ENCODE peak calls at places on chromosomes 12 and 14, in eight cellular contexts. V is tibial nerve; T is lower lobe of right lung; Q is tibial artery; M is effector memory CD4-positive, alpha-beta T cell; E is stomach; Z is left lung; K is right cardiac atrium. B is an unnamed sample. For H3K27me3, the result is how much of the 10 kb centered on the place peaks cover.

GRCh38 chr14:104878582-104878981 is 13.5 kb downstream of the CEP170B start:
- DNase-seq in K (peak), M (no peak), E (no peak), V (no peak), Q (no peak), T (peak), Z (peak), B (no peak)

GRCh38 chr14:91714805-91715204 is 17.1 kb downstream of the CATSPERB start:
- DNase-seq in Z (no peak), T (no peak), V (no peak), K (no peak), E (no peak), Q (no peak), M (no peak), B (no peak)

GRCh38 chr12:91910871-91911388 is 234.7 kb downstream of the BTG1 start:
- DNase-seq in K (no peak), M (no peak), T (no peak), V (no peak), E (no peak), Z (no peak), Q (no peak), B (no peak)

GRCh38 chr12:82757059-82757458 is 70.4 kb downstream of the TMTC2 start:
- DNase-seq in E (no peak), K (no peak), V (no peak), M (no peak), Q (no peak), Z (no peak), T (no peak), B (no peak)

GRCh38 chr12:18955594-18955993 is 173.9 kb upstream of the PLEKHA5 start:
- DNase-seq in T (no peak), Z (no peak), Q (no peak), E (no peak), K (no peak), M (no peak), V (no peak), B (no peak)

GRCh38 chr14:55348766-55349453 is 62.7 kb downstream of the ATG14 start:
- DNase-seq in T (no peak), Z (no peak), V (no peak), Q (no peak), K (no peak), M (no peak), E (no peak), B (no peak)

GRCh38 chr12:126258190-126258589 is 1193.0 kb downstream of the AACS start:
- DNase-seq in E (no peak), M (no peak), T (no peak), Q (no peak), V (no peak), K (no peak), Z (no peak), B (no peak)

GRCh38 chr14:101549154-101549553 is 12.1 kb upstream of the DIO3 start:
- DNase-seq in T (no peak), V (no peak), Z (peak), K (peak), Q (no peak), M (no peak), E (no peak), B (no peak)

GRCh38 chr12:46470039-46470627 is 97.6 kb upstream of the SLC38A2 start:
- DNase-seq in Z (no peak), Q (no peak), T (no peak), E (no peak), K (no peak), V (no peak), M (no peak), B (no peak)

GRCh38 chr14:59484611-59485174 is 376 bp downstream of the JKAMP start:
- DNase-seq in E (no peak), K (no peak), T (no peak), M (no peak), Z (no peak), V (no peak), Q (no peak), B (no peak)

GRCh38 chr12:122004633-122005071 is 17.0 kb upstream of the BCL7A start:
- DNase-seq in K (no peak), T (peak), V (no peak), M (no peak), Z (no peak), E (no peak), Q (no peak), B (peak)

GRCh38 chr12:25424186-25424854 is 128.8 kb downstream of the LMNTD1 start:
- DNase-seq in V (no peak), T (no peak), Q (no peak), Z (no peak), E (no peak), M (no peak), K (no peak), B (no peak)

GRCh38 chr14:86196476-86196875 is 666.5 kb downstream of the FLRT2 start:
- DNase-seq in Z (no peak), T (no peak), Q (no peak), M (no peak), E (no peak), K (no peak), V (no peak), B (no peak)

GRCh38 chr12:62683724-62684501 is 217.3 kb downstream of the MON2 start:
- DNase-seq in T (no peak), M (no peak), Z (no peak), K (peak), V (peak), Q (peak), E (no peak), B (peak)

GRCh38 chr12:45234134-45234865 is 18.4 kb downstream of the ANO6 start:
- DNase-seq in E (no peak), K (no peak), M (no peak), V (peak), Q (peak), T (no peak), Z (no peak), B (peak)

GRCh38 chr12:62763319-62763718 is 171.6 kb downstream of the PPM1H start:
- DNase-seq in K (no peak), Z (no peak), V (no peak), E (no peak), M (no peak), Q (no peak), T (no peak), B (no peak)

GRCh38 chr14:73325630-73326299 is 88.5 kb downstream of the PAPLN start:
- DNase-seq in E (no peak), Z (no peak), V (no peak), Q (no peak), K (no peak), M (no peak), T (no peak), B (no peak)

GRCh38 chr12:93766371-93766770 is 89.2 kb downstream of the CRADD start:
- DNase-seq in V (no peak), Z (no peak), Q (no peak), K (no peak), M (no peak), E (no peak), T (no peak), B (no peak)

GRCh38 chr12:63129927-63130326 is 21.1 kb downstream of the AVPR1A start:
- DNase-seq in T (no peak), M (no peak), V (no peak), Q (no peak), K (no peak), E (no peak), Z (no peak), B (no peak)

GRCh38 chr12:118979763-118980406 is 1.5 kb upstream of the SRRM4 start:
- DNase-seq in E (peak), K (peak), Q (no peak), Z (no peak), M (no peak), V (no peak), T (peak), B (no peak)

GRCh38 chr12:116455540-116456306 is 103.5 kb upstream of the MAP1LC3B2 start:
- DNase-seq in E (peak), Z (no peak), K (peak), V (peak), T (no peak), Q (peak), M (no peak), B (peak)

GRCh38 chr12:108722992-108723766 is 8.1 kb downstream of the CORO1C start:
- DNase-seq in Q (peak), T (no peak), Z (no peak), M (no peak), E (no peak), V (peak), K (no peak), B (no peak)

GRCh38 chr14:95359974-95360826 is 40.5 kb upstream of the CLMN start:
- DNase-seq in K (peak), M (no peak), T (no peak), Q (no peak), Z (no peak), V (no peak), E (peak), B (no peak)

GRCh38 chr14:50425816-50426215 is 29.1 kb upstream of the CDKL1 start:
- DNase-seq in Q (no peak), E (no peak), T (no peak), K (no peak), V (no peak), Z (no peak), M (no peak), B (no peak)

GRCh38 chr12:1984759-1985158 is 19.5 kb downstream of the DCP1B start:
- DNase-seq in E (no peak), Q (no peak), T (no peak), M (no peak), Z (no peak), K (no peak), V (no peak), B (no peak)

GRCh38 chr12:1665366-1665765 is 25.5 kb upstream of the ADIPOR2 start:
- DNase-seq in M (no peak), K (no peak), E (no peak), T (no peak), V (no peak), Q (no peak), Z (no peak), B (no peak)

GRCh38 chr12:111274820-111275219 is 94.1 kb downstream of the PHETA1 start:
- DNase-seq in Q (no peak), M (no peak), Z (no peak), K (no peak), E (no peak), V (no peak), T (no peak), B (no peak)
- H3K27me3 ChIP-seq in Q (under half), M (under half), Z (under half), K (under half), E (under half), V (under half), T (under half), B (under half)

DNA sequence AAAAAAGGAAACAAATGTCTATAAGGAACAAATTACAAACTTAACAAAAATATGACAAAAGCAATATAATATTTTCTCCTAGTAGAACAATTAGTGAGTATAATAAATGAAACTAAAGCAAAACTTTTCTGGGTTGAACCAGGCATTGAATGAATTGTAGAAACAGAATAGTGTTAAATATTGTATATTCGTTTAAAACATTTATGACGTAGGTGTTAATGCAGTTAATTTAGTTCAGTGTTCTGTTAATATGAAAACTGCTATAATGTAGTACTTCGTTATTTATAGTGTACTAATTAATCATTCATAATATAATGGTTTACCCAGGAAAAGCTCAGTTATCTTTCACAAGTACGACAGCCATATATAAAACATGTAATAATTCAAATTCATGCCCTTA is 23.7 kb downstream of the NKX2-1 start:
- DNase-seq in Z (no peak), M (no peak), K (no peak), T (no peak), V (no peak), E (no peak), Q (no peak), B (no peak)
- H3K27me3 ChIP-seq in Z (under half), M (under half), K (under half), T (under half), V (half or more), E (under half), Q (under half), B (under half)

GRCh38 chr14:102925646-102926045 is 3.2 kb downstream of the AMN start:
- DNase-seq in M (no peak), V (no peak), Z (peak), Q (no peak), T (peak), E (no peak), K (peak), B (no peak)

GRCh38 chr14:102927878-102928411 is 5.5 kb downstream of the AMN start:
- DNase-seq in T (peak), K (no peak), Z (peak), V (no peak), M (no peak), Q (no peak), E (no peak), B (no peak)

GRCh38 chr14:102928412-102929348 is 6.2 kb downstream of the AMN start:
- DNase-seq in K (peak), Q (peak), E (peak), Z (peak), T (peak), V (peak), M (peak), B (peak)

GRCh38 chr14:102926104-102926503 is 3.6 kb downstream of the AMN start:
- DNase-seq in M (no peak), T (peak), Q (no peak), V (no peak), K (peak), Z (peak), E (no peak), B (no peak)

GRCh38 chr14:102927346-102927877 is 4.9 kb downstream of the AMN start:
- DNase-seq in T (peak), K (peak), Q (no peak), E (peak), Z (peak), M (no peak), V (no peak), B (no peak)
- H3K27me3 ChIP-seq in T (half or more), K (under half), Q (under half), E (under half), Z (under half), M (under half), V (half or more), B (under half)

DNA sequence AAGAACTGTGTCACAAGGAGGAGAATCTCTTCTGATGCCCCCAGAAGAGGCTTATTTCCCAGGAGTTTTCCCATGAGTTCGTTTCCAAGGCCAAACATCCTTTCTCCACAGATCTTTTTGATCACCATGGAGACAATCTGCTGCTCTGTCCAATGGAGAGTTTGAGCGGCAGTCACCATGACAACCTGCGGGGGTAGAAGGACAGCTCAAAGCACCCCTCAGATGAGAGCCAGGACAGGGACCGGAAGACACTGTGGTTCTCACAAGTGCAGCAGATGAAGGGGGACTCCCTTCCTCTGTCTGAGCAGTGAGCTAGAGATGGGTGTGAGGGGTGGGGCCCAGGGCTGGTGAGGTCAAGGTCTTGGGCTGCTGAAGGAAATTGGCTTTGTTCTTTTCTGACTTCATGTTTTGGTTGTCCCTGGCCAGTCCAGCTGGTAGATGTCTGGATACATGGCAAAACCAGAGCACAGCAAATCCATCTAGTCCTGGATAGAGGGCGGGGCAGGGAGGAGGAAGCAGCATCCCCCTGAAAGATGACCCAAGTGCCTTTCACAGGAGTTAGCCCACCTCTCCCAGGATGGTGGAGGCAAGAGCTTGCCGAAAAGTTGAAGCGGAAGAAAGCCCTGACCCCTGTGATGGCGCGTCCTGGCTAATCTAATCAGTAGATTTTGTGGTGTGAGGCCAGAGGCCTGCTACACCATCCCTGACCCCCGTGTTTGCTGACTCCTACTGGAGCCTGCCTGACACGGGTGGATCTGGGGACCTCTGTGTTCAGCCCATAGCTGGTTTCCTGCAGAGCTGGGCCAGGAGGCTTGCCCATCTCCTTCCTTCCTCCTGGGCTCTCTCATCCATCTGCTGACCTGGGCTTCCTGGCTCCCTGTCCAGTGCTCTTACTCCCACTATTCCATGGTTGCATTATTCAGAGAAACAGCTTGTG is 24.4 kb downstream of the DHRS2 start:
- DNase-seq in Q (no peak), M (no peak), Z (no peak), E (no peak), V (no peak), K (no peak), T (no peak), B (peak)
- H3K27me3 ChIP-seq in Q (under half), M (under half), Z (under half), E (under half), V (under half), K (under half), T (under half), B (under half)

DNA sequence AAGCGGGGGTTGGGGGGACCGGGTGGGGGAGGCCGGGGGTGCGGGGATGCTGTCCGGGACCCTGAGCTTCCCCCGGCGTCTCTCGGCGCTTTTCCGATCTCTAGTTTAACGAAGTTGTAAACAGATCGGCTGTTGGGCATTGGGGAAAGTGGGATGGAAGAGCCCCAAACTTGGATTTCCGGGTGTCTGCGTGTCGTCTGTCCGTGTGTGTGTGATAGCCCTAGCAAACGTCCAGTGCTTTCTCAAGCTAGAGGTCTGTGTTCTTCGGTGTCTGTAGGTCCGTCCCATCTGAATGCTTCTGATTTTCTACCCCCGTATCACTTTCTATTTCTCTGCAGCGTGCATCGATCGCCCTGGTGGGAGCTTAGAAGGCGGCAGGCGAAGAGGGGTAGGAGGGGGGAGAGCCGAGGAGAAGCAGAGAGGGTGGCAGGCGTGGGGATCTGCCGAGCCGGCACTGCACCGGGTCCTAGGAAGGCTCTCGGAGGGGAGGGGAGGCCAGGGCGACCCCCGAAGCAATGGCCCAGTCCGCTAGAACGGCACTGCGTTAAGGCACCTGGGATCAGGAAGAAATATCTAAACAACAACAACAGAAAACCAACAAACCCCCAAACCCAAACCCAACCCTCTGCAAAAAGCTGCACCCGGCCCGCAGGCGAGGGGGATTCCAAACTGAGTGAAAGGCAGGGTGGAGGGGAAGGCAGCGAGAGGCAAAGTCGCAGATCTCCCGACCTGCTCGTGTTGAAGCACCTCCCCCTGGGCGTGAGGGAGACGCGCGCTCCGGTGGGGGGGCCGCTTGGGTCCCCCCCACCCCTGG is 1.0 kb downstream of the KCNA1 start:
- DNase-seq in K (no peak), E (no peak), V (no peak), M (no peak), Z (no peak), Q (no peak), T (no peak), B (no peak)
- H3K27me3 ChIP-seq in K (under half), E (under half), V (half or more), M (under half), Z (under half), Q (under half), T (half or more), B (under half)

DNA sequence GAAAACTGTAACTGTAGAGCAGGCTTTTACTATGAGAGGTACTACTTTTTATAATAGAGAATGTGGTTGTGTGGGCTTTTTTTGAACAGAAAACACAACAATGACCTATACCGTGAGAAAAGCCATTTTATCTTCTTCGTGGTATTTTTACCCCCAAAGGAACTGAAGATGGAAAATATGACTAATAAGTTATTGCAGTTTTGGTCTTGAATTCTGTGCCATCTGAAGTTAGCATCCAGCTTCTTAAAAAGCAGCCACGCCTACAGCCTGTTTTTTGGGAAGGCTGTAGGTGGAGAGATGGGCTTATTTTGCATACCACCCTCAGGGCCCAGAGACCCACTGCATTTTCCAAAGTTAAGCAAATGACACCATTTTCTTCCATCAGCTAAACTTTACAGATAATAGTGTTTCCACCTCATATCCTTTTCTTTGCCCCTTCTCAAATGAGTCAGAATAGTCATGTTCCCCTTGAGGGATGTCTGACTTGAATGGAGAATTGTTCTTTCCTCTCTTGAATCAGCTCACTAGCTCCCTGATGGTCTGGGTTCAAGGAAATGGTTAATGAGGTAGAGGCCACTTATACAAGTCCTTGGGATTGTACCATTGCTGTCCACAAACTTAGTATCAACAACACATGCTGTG is 53.0 kb downstream of the TBC1D30 start:
- DNase-seq in Q (no peak), E (no peak), T (no peak), K (no peak), V (no peak), M (no peak), Z (no peak), B (no peak)
- H3K27me3 ChIP-seq in Q (under half), E (under half), T (under half), K (under half), V (under half), M (under half), Z (under half), B (under half)